ENCODE peak calls at places on chromosomes 16 and 17, in six cellular contexts. F is AG10803, L is H7, V is tibial artery, X is ovary, I is heart right ventricle. D is an unnamed sample.

GRCh38 chr17:64920419-64921172 is 1.3 kb upstream of the LRRC37A3 start:
- DNase-seq in F (no peak), L (no peak), V (no peak), X (no peak), I (no peak), D (no peak)

GRCh38 chr16:4514606-4515005 is 24.0 kb downstream of the CDIP1 start:
- DNase-seq in F (no peak), L (peak), V (no peak), X (no peak), I (no peak), D (no peak)

GRCh38 chr16:12255919-12256665 is 279.6 kb downstream of the SNX29 start:
- DNase-seq in F (no peak), L (no peak), V (no peak), X (no peak), I (no peak), D (no peak)

GRCh38 chr16:89565256-89565505 is 4.7 kb downstream of the RPL13 start:
- DNase-seq in F (no peak), L (peak), V (no peak), X (no peak), I (no peak), D (no peak)

GRCh38 chr16:4263504-4264436 is 9.1 kb downstream of the TFAP4 start:
- DNase-seq in F (peak), L (peak), V (no peak), X (peak), I (peak), D (peak)

GRCh38 chr17:35981246-35981645 is at the start of gene CCL16:
- DNase-seq in F (no peak), L (no peak), V (no peak), X (no peak), I (no peak), D (no peak)

GRCh38 chr16:66205287-66206167 is 161.0 kb upstream of the CDH5 start:
- DNase-seq in F (no peak), L (peak), V (no peak), X (no peak), I (no peak), D (no peak)

GRCh38 chr17:13727441-13728171 is 125.9 kb upstream of the HS3ST3A1 start:
- DNase-seq in F (peak), L (no peak), V (no peak), X (no peak), I (no peak), D (no peak)

GRCh38 chr17:81336296-81336929 is 41.3 kb upstream of the SLC38A10 start:
- DNase-seq in F (no peak), L (no peak), V (no peak), X (no peak), I (no peak), D (no peak)

GRCh38 chr16:80300456-80300855 is 240.3 kb upstream of the DYNLRB2 start:
- DNase-seq in F (no peak), L (no peak), V (no peak), X (no peak), I (no peak), D (no peak)

GRCh38 chr16:75093598-75094540 is 22.7 kb downstream of the LDHD start:
- DNase-seq in F (no peak), L (no peak), V (no peak), X (no peak), I (no peak), D (no peak)

GRCh38 chr17:14833201-14833773 is 431.8 kb downstream of the PMP22 start:
- DNase-seq in F (peak), L (no peak), V (no peak), X (no peak), I (no peak), D (no peak)

GRCh38 chr17:82787081-82787848 is 35.4 kb downstream of the TBCD start:
- DNase-seq in F (peak), L (no peak), V (peak), X (no peak), I (no peak), D (no peak)

GRCh38 chr16:89701425-89702406 is at the start of gene SPATA2L:
- DNase-seq in F (peak), L (peak), V (peak), X (peak), I (peak), D (peak)

GRCh38 chr17:50352072-50352692 is 6.3 kb downstream of the XYLT2 start:
- DNase-seq in F (no peak), L (peak), V (no peak), X (peak), I (peak), D (no peak)

GRCh38 chr17:2595736-2596135 is 2.3 kb downstream of the PAFAH1B1 start:
- DNase-seq in F (peak), L (no peak), V (no peak), X (no peak), I (no peak), D (no peak)

GRCh38 chr17:57940217-57940616 is 15.0 kb downstream of the CUEDC1 start:
- DNase-seq in F (no peak), L (peak), V (no peak), X (no peak), I (no peak), D (no peak)

GRCh38 chr17:19992803-19993713 is 15.4 kb upstream of the AKAP10 start:
- DNase-seq in F (peak), L (peak), V (peak), X (peak), I (peak), D (peak)
- H3K4me3 ChIP-seq in F (peak), L (no peak), V (no peak), X (no peak), I (no peak), D (no peak)

DNA sequence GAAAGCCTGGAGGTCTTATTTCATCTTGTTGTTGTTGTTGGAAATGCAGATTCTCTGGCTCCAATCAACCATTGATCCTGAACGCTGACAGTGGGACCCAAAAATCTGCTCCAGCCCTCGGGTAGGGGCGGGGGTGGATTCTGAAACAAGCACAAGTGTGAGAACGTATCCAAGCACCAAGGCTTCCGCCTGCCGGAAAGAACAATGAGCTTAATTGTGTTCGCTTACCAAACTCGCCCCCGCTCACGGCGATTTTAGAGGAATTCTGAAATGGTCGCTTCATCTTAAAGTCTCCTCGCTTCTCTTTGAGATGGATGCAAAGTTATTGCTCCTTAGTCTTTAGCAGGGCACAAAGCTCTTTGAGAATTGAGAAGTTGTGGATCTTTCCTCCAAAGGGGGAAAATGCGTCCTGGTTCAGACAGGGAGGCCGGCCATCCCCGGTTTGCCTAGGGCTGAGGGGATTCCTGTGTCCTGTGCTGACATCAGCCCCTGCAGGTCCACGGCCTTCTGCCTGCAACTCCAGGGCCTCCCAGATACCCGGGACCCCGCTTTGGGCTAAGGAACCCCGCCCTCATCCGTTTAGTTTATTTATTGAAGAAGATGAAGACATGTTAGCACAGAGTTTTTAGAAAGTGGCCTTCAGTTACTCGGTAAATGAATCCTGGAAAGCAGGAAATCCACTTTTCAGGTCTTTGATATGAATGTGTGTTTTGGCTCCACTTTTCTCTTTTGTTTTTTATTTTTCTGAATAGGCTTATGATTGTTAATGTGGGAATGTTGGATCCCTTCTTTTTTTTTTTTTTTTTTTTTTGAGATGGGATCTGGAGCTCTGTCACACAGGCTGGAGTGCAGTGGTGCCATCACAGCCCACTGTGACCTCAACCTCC is 65.5 kb downstream of the CRISPLD2 start:
- DNase-seq in F (no peak), L (peak), V (no peak), X (no peak), I (peak), D (no peak)
- H3K4me3 ChIP-seq in F (no peak), L (no peak), V (no peak), X (no peak), I (peak), D (no peak)

DNA sequence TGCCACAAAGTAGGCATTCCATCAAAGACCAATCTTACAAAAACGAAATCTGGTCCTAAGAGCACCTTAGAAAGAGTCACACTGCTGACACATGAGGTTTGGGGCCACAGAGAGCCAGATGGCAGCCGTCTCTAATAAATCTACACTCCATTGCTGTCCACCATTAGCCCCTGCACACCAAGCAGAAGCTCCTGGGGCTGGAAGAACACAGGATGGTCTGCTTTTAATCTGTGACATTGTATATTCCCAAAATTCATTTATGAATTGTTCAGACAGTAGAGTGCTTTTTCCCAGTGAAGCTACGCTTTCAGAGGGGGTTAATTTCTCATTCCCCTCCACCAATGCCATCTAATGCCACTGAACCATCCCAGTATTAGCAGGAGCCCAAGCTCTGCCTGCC is 1.6 kb downstream of the CYB561 start:
- DNase-seq in F (no peak), L (no peak), V (no peak), X (no peak), I (no peak), D (no peak)
- H3K4me3 ChIP-seq in F (no peak), L (no peak), V (no peak), X (no peak), I (no peak), D (no peak)

GRCh38 chr17:68035131-68035522 is 408 bp upstream of the KPNA2 start:
- DNase-seq in F (no peak), L (no peak), V (peak), X (peak), I (peak), D (peak)

GRCh38 chr17:68033636-68034451 is 1.7 kb upstream of the KPNA2 start:
- DNase-seq in F (peak), L (peak), V (no peak), X (no peak), I (peak), D (no peak)

GRCh38 chr17:68036304-68037147 is 991 bp downstream of the KPNA2 start:
- DNase-seq in F (peak), L (no peak), V (no peak), X (no peak), I (no peak), D (no peak)

GRCh38 chr17:68035523-68036303 is at the start of gene KPNA2:
- DNase-seq in F (peak), L (peak), V (peak), X (peak), I (peak), D (peak)

GRCh38 chr17:68034452-68034776 is 1.1 kb upstream of the KPNA2 start:
- DNase-seq in F (no peak), L (no peak), V (no peak), X (no peak), I (no peak), D (no peak)
- H3K4me3 ChIP-seq in F (no peak), L (no peak), V (no peak), X (no peak), I (no peak), D (no peak)

DNA sequence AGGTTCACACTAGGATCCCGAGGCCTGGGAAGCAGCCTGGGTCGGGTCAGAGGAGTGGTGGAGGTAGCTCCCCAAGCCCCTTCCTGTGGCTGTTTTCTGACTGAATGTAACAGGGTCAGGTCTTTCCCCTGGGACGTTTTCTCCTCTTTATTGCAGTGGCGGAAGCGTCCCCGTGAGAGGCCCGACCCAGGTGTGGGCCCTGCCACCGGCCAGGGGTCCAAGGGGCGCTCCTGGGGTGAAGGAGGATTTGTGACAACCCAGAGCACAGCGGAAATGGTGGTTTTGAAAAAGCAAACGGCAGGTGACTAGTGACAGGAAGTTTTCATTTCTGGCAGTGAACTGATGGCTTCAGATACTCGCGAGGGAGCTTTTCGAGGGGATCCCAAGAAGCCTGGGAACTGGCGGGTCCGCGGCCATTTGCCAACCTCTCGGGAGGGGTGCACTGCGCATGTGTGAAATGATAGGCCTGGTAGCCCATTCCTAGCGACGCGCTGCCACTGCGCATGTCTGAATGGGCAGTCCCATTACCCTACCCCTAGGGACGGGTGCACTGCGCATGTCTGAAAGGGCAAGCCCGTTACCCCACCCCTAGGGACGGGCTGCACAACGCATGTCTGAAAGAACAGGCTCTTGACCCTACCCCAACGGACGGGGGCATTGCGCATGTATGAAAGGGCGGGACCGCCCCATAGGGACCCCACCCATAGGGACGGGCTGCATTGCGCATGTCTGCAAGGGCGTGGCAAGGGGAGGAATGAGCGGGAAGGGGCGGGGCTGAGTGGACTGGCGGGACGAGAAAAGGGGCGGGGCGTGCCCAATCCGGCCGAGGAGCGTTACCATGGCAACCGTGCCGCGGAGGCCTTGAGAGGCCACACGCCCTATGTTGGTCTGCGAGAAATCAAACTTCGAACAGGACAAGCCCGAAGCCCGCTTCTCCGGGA is 1747.9 kb downstream of the TP53TG3F start:
- DNase-seq in F (no peak), L (no peak), V (no peak), X (no peak), I (peak), D (no peak)
- H3K4me3 ChIP-seq in F (no peak), L (no peak), V (no peak), X (no peak), I (no peak), D (no peak)

DNA sequence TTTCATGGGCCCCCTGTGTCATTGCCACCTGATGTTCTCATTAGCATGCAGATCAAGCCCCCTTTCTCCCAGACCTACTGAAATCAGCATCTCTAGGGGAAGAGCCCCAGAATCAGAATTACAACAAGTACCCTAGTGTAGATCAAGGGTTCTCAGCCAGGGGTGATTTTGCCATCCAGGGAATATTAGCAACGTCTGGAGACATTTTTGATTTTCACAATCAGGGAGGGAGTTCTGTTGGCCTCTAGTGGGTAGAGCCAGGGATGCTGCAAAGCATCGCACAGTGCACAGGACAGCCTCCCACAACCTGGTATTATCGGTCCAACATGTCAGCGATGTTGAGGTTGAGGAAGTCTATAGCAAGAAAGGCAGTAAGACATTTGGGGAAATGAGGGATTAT is 7.3 kb downstream of the AMZ2 start:
- DNase-seq in F (no peak), L (no peak), V (no peak), X (no peak), I (no peak), D (no peak)
- H3K4me3 ChIP-seq in F (no peak), L (no peak), V (no peak), X (no peak), I (no peak), D (no peak)

DNA sequence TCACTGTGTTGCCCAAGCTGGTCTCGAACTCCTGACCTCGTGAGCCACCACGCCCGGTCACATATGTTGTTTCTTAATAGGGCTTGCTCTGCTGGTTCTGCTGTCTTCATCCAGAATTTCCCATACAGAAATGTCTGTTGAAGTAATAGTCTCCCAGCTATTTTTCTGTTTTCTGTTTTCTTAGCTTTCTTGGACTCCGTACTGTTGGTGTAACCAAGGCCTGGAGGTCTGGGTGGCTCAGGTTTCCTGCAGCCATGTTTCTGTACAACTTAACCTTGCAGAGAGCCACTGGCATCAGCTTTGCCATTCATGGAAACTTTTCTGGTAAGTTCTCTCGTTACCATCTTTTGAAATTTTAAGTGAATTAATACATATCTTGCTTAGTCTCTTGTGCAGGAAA is 2.8 kb downstream of the SF3B3 start:
- DNase-seq in F (no peak), L (no peak), V (no peak), X (no peak), I (no peak), D (no peak)
- H3K4me3 ChIP-seq in F (no peak), L (no peak), V (no peak), X (no peak), I (no peak), D (no peak)